ENCODE peak calls at places on chromosomes 3 and 15, in seven cellular contexts. One of them, this sample, is unnamed.

GRCh38 chr3:127002195-127003174 is 19.6 kb downstream of the PLXNA1 start:
- DNase-seq in transverse colon: peak
- DNase-seq in NB4: peak
- DNase-seq in lower leg skin: peak
- DNase-seq in vagina: no peak
- DNase-seq in A549: no peak
- DNase-seq in IMR-90: peak
- DNase-seq in this sample: peak

GRCh38 chr3:141960731-141961130 is 84.3 kb downstream of the ATP1B3 start:
- DNase-seq in NB4: no peak
- DNase-seq in IMR-90: peak
- DNase-seq in transverse colon: no peak
- DNase-seq in lower leg skin: no peak
- DNase-seq in vagina: no peak
- DNase-seq in A549: no peak
- DNase-seq in this sample: no peak

GRCh38 chr3:3334456-3334855 is 155.0 kb upstream of the CRBN start:
- DNase-seq in NB4: no peak
- DNase-seq in transverse colon: no peak
- DNase-seq in IMR-90: no peak
- DNase-seq in lower leg skin: no peak
- DNase-seq in A549: no peak
- DNase-seq in vagina: no peak
- DNase-seq in this sample: no peak

GRCh38 chr3:32913790-32914446 is 37.5 kb upstream of the CCR4 start:
- DNase-seq in A549: no peak
- DNase-seq in vagina: no peak
- DNase-seq in NB4: no peak
- DNase-seq in transverse colon: no peak
- DNase-seq in lower leg skin: peak
- DNase-seq in IMR-90: no peak
- DNase-seq in this sample: no peak

GRCh38 chr15:66952756-66953522 is 112.5 kb upstream of the SMAD3 start:
- DNase-seq in A549: no peak
- DNase-seq in transverse colon: no peak
- DNase-seq in vagina: no peak
- DNase-seq in NB4: no peak
- DNase-seq in lower leg skin: no peak
- DNase-seq in IMR-90: no peak
- DNase-seq in this sample: no peak

GRCh38 chr15:52254331-52254730 is 41.3 kb downstream of the MYO5C start:
- DNase-seq in IMR-90: no peak
- DNase-seq in lower leg skin: no peak
- DNase-seq in A549: no peak
- DNase-seq in vagina: no peak
- DNase-seq in transverse colon: no peak
- DNase-seq in NB4: peak
- DNase-seq in this sample: no peak

GRCh38 chr3:79012946-79013362 is 754.8 kb downstream of the ROBO1 start:
- DNase-seq in A549: no peak
- DNase-seq in lower leg skin: no peak
- DNase-seq in transverse colon: no peak
- DNase-seq in IMR-90: peak
- DNase-seq in NB4: no peak
- DNase-seq in vagina: no peak
- DNase-seq in this sample: no peak

GRCh38 chr3:133991637-133992036 is 38.1 kb downstream of the SLCO2A1 start:
- DNase-seq in transverse colon: no peak
- DNase-seq in vagina: no peak
- DNase-seq in IMR-90: no peak
- DNase-seq in A549: no peak
- DNase-seq in NB4: peak
- DNase-seq in lower leg skin: no peak
- DNase-seq in this sample: no peak

GRCh38 chr15:40959331-40960141 is 6.3 kb downstream of the CHAC1 start:
- DNase-seq in NB4: no peak
- DNase-seq in A549: no peak
- DNase-seq in vagina: no peak
- DNase-seq in lower leg skin: no peak
- DNase-seq in IMR-90: no peak
- DNase-seq in transverse colon: no peak
- DNase-seq in this sample: no peak

GRCh38 chr15:48718646-48719045 is 73.1 kb upstream of the FBN1 start:
- DNase-seq in A549: no peak
- DNase-seq in NB4: no peak
- DNase-seq in vagina: no peak
- DNase-seq in lower leg skin: peak
- DNase-seq in transverse colon: no peak
- DNase-seq in IMR-90: peak
- DNase-seq in this sample: no peak

GRCh38 chr15:29045717-29046116 is 159.9 kb downstream of the APBA2 start:
- DNase-seq in NB4: peak
- DNase-seq in IMR-90: peak
- DNase-seq in lower leg skin: no peak
- DNase-seq in transverse colon: no peak
- DNase-seq in A549: peak
- DNase-seq in vagina: no peak
- DNase-seq in this sample: peak

GRCh38 chr3:110413807-110414748 is 657.5 kb upstream of the NECTIN3 start:
- DNase-seq in vagina: no peak
- DNase-seq in A549: no peak
- DNase-seq in transverse colon: no peak
- DNase-seq in IMR-90: peak
- DNase-seq in NB4: no peak
- DNase-seq in lower leg skin: no peak
- DNase-seq in this sample: no peak

GRCh38 chr3:177451277-177451880 is 254.1 kb upstream of the TBL1XR1 start:
- DNase-seq in A549: no peak
- DNase-seq in NB4: no peak
- DNase-seq in lower leg skin: no peak
- DNase-seq in vagina: no peak
- DNase-seq in transverse colon: no peak
- DNase-seq in IMR-90: no peak
- DNase-seq in this sample: no peak

GRCh38 chr3:61924065-61924740 is 362.8 kb downstream of the PTPRG start:
- DNase-seq in IMR-90: no peak
- DNase-seq in transverse colon: no peak
- DNase-seq in A549: no peak
- DNase-seq in lower leg skin: no peak
- DNase-seq in NB4: no peak
- DNase-seq in vagina: no peak
- DNase-seq in this sample: no peak

GRCh38 chr3:123194552-123194951 is 7.2 kb upstream of the SEC22A start:
- DNase-seq in NB4: no peak
- DNase-seq in A549: peak
- DNase-seq in lower leg skin: no peak
- DNase-seq in IMR-90: peak
- DNase-seq in transverse colon: peak
- DNase-seq in vagina: no peak
- DNase-seq in this sample: no peak

GRCh38 chr15:32794973-32795372 is 77.2 kb downstream of the GREM1 start:
- DNase-seq in vagina: no peak
- DNase-seq in transverse colon: no peak
- DNase-seq in A549: no peak
- DNase-seq in NB4: no peak
- DNase-seq in lower leg skin: no peak
- DNase-seq in IMR-90: peak
- DNase-seq in this sample: no peak

GRCh38 chr15:94029495-94029894 is 201.9 kb upstream of the MCTP2 start:
- DNase-seq in IMR-90: peak
- DNase-seq in NB4: no peak
- DNase-seq in lower leg skin: no peak
- DNase-seq in transverse colon: no peak
- DNase-seq in vagina: no peak
- DNase-seq in A549: no peak
- DNase-seq in this sample: no peak

GRCh38 chr3:65894679-65895078 is 144.0 kb downstream of the MAGI1 start:
- DNase-seq in transverse colon: no peak
- DNase-seq in vagina: no peak
- DNase-seq in lower leg skin: peak
- DNase-seq in IMR-90: peak
- DNase-seq in A549: no peak
- DNase-seq in NB4: no peak
- DNase-seq in this sample: no peak

GRCh38 chr3:17151598-17152373 is 267.0 kb downstream of the PLCL2 start:
- DNase-seq in transverse colon: peak
- DNase-seq in A549: no peak
- DNase-seq in vagina: no peak
- DNase-seq in lower leg skin: no peak
- DNase-seq in NB4: no peak
- DNase-seq in IMR-90: no peak
- DNase-seq in this sample: no peak

DNA sequence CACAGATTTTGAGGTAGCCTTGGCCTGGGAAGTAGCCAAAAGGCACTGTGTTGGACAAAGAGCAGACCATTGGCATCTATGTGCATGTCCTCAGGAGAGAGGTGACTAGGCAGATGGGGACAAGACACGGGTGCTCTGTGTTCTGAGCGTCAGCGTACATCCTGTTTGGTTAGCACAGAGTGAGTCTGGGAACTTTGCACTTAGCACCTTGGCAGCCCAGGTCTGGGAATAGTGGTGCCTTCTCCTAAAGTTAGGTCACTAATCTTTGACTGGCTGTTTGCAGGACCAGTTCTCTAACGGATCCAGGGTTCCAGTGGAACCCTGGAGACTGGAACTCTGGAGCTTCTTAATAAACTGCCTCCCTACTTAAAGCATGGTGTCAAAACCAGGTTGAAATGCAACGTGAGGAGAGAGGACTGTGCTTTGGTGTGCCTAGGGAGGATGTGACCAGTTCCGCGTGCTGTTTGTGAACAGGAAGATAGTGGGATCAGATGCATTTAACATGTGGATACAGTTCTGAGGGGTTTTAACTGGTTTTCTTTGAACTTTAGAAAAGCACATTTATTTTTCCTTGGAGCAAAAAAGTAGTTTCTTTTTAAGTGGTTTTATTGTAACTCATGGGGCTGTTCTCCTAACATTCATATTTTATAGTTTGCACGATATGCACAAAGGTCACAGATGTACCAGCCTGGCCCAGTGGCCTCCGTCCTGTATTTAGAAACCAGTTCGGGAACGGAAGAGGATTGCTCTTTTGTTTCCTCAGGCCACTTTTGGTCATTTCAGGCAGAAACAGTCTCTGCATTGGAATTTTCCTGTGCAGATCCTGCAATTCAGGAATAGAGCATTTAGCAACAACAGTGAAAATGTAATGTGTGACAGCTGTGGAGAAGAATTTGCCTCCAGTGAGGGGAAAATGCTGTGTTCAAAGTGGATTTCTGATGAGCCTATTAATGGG is 48.8 kb downstream of the ABHD2 start:
- DNase-seq in A549: no peak
- DNase-seq in lower leg skin: no peak
- DNase-seq in IMR-90: peak
- DNase-seq in transverse colon: peak
- DNase-seq in vagina: no peak
- DNase-seq in NB4: no peak
- DNase-seq in this sample: no peak
- TF ChIP-seq POLR2A in A549: no peak
- TF ChIP-seq POLR2A in lower leg skin: no peak
- TF ChIP-seq POLR2A in IMR-90: no peak
- TF ChIP-seq POLR2A in transverse colon: no peak
- TF ChIP-seq POLR2A in vagina: no peak
- TF ChIP-seq POLR2A in NB4: no peak
- TF ChIP-seq POLR2A in this sample: no peak

DNA sequence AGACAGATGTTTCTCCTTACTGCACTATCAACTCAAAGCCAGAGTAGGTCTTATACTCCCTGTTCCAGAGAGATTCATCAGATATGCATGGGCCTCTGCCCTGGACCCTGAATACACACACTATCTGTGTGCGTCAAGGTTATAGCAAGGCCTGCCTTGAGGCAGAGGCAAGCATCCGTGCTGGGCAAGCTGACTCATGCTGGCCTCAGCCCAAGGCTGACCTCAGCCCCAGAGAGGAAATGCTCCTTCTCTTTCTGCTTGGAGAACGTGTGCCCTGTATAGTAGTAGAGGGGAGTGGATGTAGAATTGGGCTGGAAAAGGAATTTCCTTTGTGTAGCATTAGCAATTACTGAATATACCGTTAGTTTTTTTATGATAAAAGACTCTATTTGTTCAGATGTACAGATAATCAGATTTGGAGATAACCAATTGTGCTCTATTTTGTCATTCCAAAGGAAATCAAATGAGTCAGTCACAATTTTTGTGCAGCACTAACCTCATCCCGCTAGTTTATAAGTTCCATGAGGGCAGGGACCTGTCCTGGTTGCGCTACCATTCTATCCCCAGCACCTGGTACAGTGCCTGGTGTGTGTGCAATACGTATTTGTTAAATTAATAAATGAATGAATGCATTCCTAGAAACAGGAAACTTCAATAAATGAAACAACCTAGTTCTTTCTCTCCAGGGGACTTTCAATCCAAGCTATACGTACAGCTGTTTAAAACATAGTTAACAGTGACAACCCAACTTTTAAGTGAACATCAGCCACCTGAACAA is 13.3 kb upstream of the PAQR9 start:
- DNase-seq in lower leg skin: peak
- DNase-seq in A549: peak
- DNase-seq in transverse colon: peak
- DNase-seq in NB4: peak
- DNase-seq in vagina: no peak
- DNase-seq in IMR-90: peak
- DNase-seq in this sample: peak
- TF ChIP-seq POLR2A in lower leg skin: no peak
- TF ChIP-seq POLR2A in A549: no peak
- TF ChIP-seq POLR2A in transverse colon: no peak
- TF ChIP-seq POLR2A in NB4: no peak
- TF ChIP-seq POLR2A in vagina: no peak
- TF ChIP-seq POLR2A in IMR-90: no peak
- TF ChIP-seq POLR2A in this sample: no peak

DNA sequence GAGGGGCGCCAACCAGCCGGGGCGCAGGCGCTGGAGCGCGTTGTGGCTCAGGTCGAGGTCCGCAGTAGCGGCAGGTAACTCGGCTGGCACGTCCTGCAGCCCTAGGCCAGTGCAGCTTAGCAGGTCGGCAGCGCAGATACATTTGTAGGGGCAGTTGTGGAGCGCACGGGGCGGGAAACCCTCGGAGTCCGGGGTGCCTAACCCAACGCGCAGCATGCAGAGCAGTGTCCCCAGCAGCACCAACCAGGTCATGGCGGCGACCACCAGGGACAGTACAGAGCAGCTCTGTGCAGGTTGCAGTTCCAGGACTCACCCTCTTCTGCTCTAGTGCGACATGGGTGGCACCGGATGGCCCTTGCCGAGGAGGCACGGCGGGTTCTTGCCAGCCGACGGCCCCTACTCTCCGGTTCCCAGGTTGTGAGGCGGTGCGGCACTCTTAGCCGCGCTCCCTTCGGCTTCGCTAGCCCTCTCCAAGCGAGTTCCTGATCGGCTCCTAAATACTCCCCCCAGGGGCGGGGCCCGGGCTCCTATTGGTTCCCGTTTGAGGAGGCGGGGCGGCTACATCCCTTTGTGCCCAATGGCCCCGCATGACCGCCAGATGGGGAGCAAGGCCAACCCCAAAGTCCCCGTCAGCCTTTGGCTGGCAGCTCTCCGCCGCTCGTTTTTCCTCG is at the start of gene AMIGO3:
- DNase-seq in NB4: peak
- DNase-seq in transverse colon: peak
- DNase-seq in IMR-90: peak
- DNase-seq in A549: peak
- DNase-seq in lower leg skin: peak
- DNase-seq in vagina: no peak
- DNase-seq in this sample: peak
- TF ChIP-seq POLR2A in NB4: no peak
- TF ChIP-seq POLR2A in transverse colon: peak
- TF ChIP-seq POLR2A in IMR-90: peak
- TF ChIP-seq POLR2A in A549: peak
- TF ChIP-seq POLR2A in lower leg skin: no peak
- TF ChIP-seq POLR2A in vagina: peak
- TF ChIP-seq POLR2A in this sample: peak

GRCh38 chr3:157130138-157130880 is 29.6 kb downstream of the CCNL1 start:
- DNase-seq in transverse colon: peak
- DNase-seq in lower leg skin: peak
- DNase-seq in vagina: no peak
- DNase-seq in A549: peak
- DNase-seq in NB4: peak
- DNase-seq in IMR-90: peak
- DNase-seq in this sample: peak
- TF ChIP-seq POLR2A in transverse colon: peak
- TF ChIP-seq POLR2A in lower leg skin: no peak
- TF ChIP-seq POLR2A in vagina: no peak
- TF ChIP-seq POLR2A in A549: no peak
- TF ChIP-seq POLR2A in NB4: no peak
- TF ChIP-seq POLR2A in IMR-90: no peak
- TF ChIP-seq POLR2A in this sample: no peak